ENCODE peak calls at places on chromosomes 13 and 19, in ten cellular contexts. One of them, this sample, is unnamed.

GRCh38 chr13:98542568-98543379 is 34.1 kb downstream of the STK24 start:
- DNase-seq in AG10803: no peak
- DNase-seq in brain microvascular endothelial cell: no peak
- DNase-seq in B cell: peak; percentile 35
- DNase-seq in epithelial cell of prostate: no peak
- DNase-seq in HS-5: no peak
- DNase-seq in mucosa of descending colon: no peak
- DNase-seq in HCT116: no peak
- DNase-seq in NCI-H345: no peak
- DNase-seq in pancreas: no peak
- DNase-seq in this sample: no peak

GRCh38 chr19:38394488-38394887 is 6.0 kb downstream of the SPRED3 start:
- DNase-seq in AG10803: no peak
- DNase-seq in HS-5: no peak
- DNase-seq in mucosa of descending colon: peak; percentile 68
- DNase-seq in brain microvascular endothelial cell: peak; percentile 25
- DNase-seq in pancreas: no peak
- DNase-seq in NCI-H345: no peak
- DNase-seq in B cell: peak; percentile 66
- DNase-seq in epithelial cell of prostate: no peak
- DNase-seq in HCT116: no peak
- DNase-seq in this sample: no peak

GRCh38 chr13:106566682-106567420 is 1.1 kb downstream of the ARGLU1 start:
- DNase-seq in HS-5: no peak
- DNase-seq in brain microvascular endothelial cell: peak; percentile 35
- DNase-seq in pancreas: peak; percentile 43
- DNase-seq in AG10803: peak; percentile 54
- DNase-seq in HCT116: no peak
- DNase-seq in B cell: peak; percentile 53
- DNase-seq in NCI-H345: peak; percentile 43
- DNase-seq in mucosa of descending colon: peak; percentile 78
- DNase-seq in epithelial cell of prostate: no peak
- DNase-seq in this sample: peak; percentile 54

GRCh38 chr13:92769064-92769463 is 457.5 kb upstream of the GPC6 start:
- DNase-seq in HS-5: no peak
- DNase-seq in pancreas: no peak
- DNase-seq in AG10803: peak; percentile 25
- DNase-seq in HCT116: no peak
- DNase-seq in B cell: no peak
- DNase-seq in epithelial cell of prostate: no peak
- DNase-seq in NCI-H345: no peak
- DNase-seq in mucosa of descending colon: no peak
- DNase-seq in brain microvascular endothelial cell: no peak
- DNase-seq in this sample: no peak

GRCh38 chr19:29662604-29663404 is 2.5 kb upstream of the PLEKHF1 start:
- DNase-seq in B cell: no peak
- DNase-seq in pancreas: peak; percentile 71
- DNase-seq in brain microvascular endothelial cell: peak; percentile 86
- DNase-seq in mucosa of descending colon: peak; percentile 65
- DNase-seq in NCI-H345: peak; percentile 34
- DNase-seq in AG10803: peak; percentile 94
- DNase-seq in epithelial cell of prostate: no peak
- DNase-seq in HCT116: no peak
- DNase-seq in HS-5: no peak
- DNase-seq in this sample: peak; percentile 80

GRCh38 chr13:20672772-20673171 is 30.7 kb upstream of the IL17D start:
- DNase-seq in pancreas: no peak
- DNase-seq in AG10803: peak; percentile 71
- DNase-seq in brain microvascular endothelial cell: no peak
- DNase-seq in mucosa of descending colon: no peak
- DNase-seq in HS-5: no peak
- DNase-seq in NCI-H345: no peak
- DNase-seq in HCT116: no peak
- DNase-seq in B cell: no peak
- DNase-seq in epithelial cell of prostate: no peak
- DNase-seq in this sample: no peak

GRCh38 chr13:30172593-30173300 is 134.6 kb downstream of the KATNAL1 start:
- DNase-seq in AG10803: peak; percentile 44
- DNase-seq in B cell: no peak
- DNase-seq in brain microvascular endothelial cell: no peak
- DNase-seq in pancreas: no peak
- DNase-seq in HS-5: no peak
- DNase-seq in HCT116: no peak
- DNase-seq in mucosa of descending colon: no peak
- DNase-seq in epithelial cell of prostate: no peak
- DNase-seq in NCI-H345: no peak
- DNase-seq in this sample: no peak

GRCh38 chr13:30818323-30818960 is 83.1 kb downstream of the ALOX5AP start:
- DNase-seq in AG10803: peak; percentile 97
- DNase-seq in epithelial cell of prostate: no peak
- DNase-seq in B cell: no peak
- DNase-seq in NCI-H345: no peak
- DNase-seq in HS-5: no peak
- DNase-seq in brain microvascular endothelial cell: peak; percentile 82
- DNase-seq in HCT116: no peak
- DNase-seq in pancreas: no peak
- DNase-seq in mucosa of descending colon: no peak
- DNase-seq in this sample: no peak

GRCh38 chr13:112686364-112686763 is 3.5 kb upstream of the ATP11A start:
- DNase-seq in epithelial cell of prostate: no peak
- DNase-seq in HCT116: no peak
- DNase-seq in mucosa of descending colon: no peak
- DNase-seq in NCI-H345: no peak
- DNase-seq in B cell: no peak
- DNase-seq in pancreas: no peak
- DNase-seq in brain microvascular endothelial cell: no peak
- DNase-seq in HS-5: no peak
- DNase-seq in AG10803: no peak
- DNase-seq in this sample: no peak

GRCh38 chr13:78606471-78607408 is 3.4 kb upstream of the POU4F1 start:
- DNase-seq in B cell: peak; percentile 17
- DNase-seq in pancreas: no peak
- DNase-seq in HS-5: no peak
- DNase-seq in HCT116: no peak
- DNase-seq in NCI-H345: no peak
- DNase-seq in AG10803: no peak
- DNase-seq in brain microvascular endothelial cell: no peak
- DNase-seq in mucosa of descending colon: no peak
- DNase-seq in epithelial cell of prostate: no peak
- DNase-seq in this sample: no peak

GRCh38 chr13:19674898-19675297 is 41.4 kb downstream of the MPHOSPH8 start:
- DNase-seq in HCT116: no peak
- DNase-seq in NCI-H345: no peak
- DNase-seq in pancreas: no peak
- DNase-seq in HS-5: no peak
- DNase-seq in epithelial cell of prostate: no peak
- DNase-seq in AG10803: no peak
- DNase-seq in brain microvascular endothelial cell: no peak
- DNase-seq in B cell: no peak
- DNase-seq in mucosa of descending colon: no peak
- DNase-seq in this sample: no peak

GRCh38 chr13:42225051-42225450 is 46.9 kb upstream of the AKAP11 start:
- DNase-seq in B cell: no peak
- DNase-seq in brain microvascular endothelial cell: no peak
- DNase-seq in mucosa of descending colon: no peak
- DNase-seq in HCT116: no peak
- DNase-seq in NCI-H345: no peak
- DNase-seq in pancreas: no peak
- DNase-seq in HS-5: no peak
- DNase-seq in AG10803: no peak
- DNase-seq in epithelial cell of prostate: no peak
- DNase-seq in this sample: no peak

GRCh38 chr19:18349524-18350128 is 9.2 kb downstream of the PGPEP1 start:
- DNase-seq in HS-5: no peak
- DNase-seq in AG10803: peak; percentile 53
- DNase-seq in pancreas: peak; percentile 51
- DNase-seq in mucosa of descending colon: no peak
- DNase-seq in brain microvascular endothelial cell: peak; percentile 46
- DNase-seq in epithelial cell of prostate: no peak
- DNase-seq in NCI-H345: peak; percentile 8
- DNase-seq in B cell: peak; percentile 43
- DNase-seq in HCT116: no peak
- DNase-seq in this sample: peak; percentile 42

GRCh38 chr13:44649118-44649455 is 73.0 kb upstream of the TSC22D1 start:
- DNase-seq in pancreas: no peak
- DNase-seq in HS-5: no peak
- DNase-seq in mucosa of descending colon: no peak
- DNase-seq in AG10803: no peak
- DNase-seq in brain microvascular endothelial cell: no peak
- DNase-seq in B cell: no peak
- DNase-seq in HCT116: no peak
- DNase-seq in NCI-H345: no peak
- DNase-seq in epithelial cell of prostate: no peak
- DNase-seq in this sample: no peak

GRCh38 chr19:20482721-20483120 is 82.9 kb downstream of the ZNF737 start:
- DNase-seq in AG10803: no peak
- DNase-seq in brain microvascular endothelial cell: no peak
- DNase-seq in pancreas: no peak
- DNase-seq in NCI-H345: no peak
- DNase-seq in epithelial cell of prostate: no peak
- DNase-seq in mucosa of descending colon: no peak
- DNase-seq in B cell: no peak
- DNase-seq in HS-5: no peak
- DNase-seq in HCT116: no peak
- DNase-seq in this sample: no peak

GRCh38 chr13:33536639-33537425 is 251.3 kb upstream of the STARD13 start:
- DNase-seq in pancreas: no peak
- DNase-seq in B cell: no peak
- DNase-seq in NCI-H345: no peak
- DNase-seq in brain microvascular endothelial cell: peak; percentile 68
- DNase-seq in AG10803: peak; percentile 25
- DNase-seq in HS-5: no peak
- DNase-seq in epithelial cell of prostate: no peak
- DNase-seq in HCT116: no peak
- DNase-seq in mucosa of descending colon: no peak
- DNase-seq in this sample: peak; percentile 27

GRCh38 chr13:53191091-53191490 is 162.5 kb downstream of the OLFM4 start:
- DNase-seq in mucosa of descending colon: no peak
- DNase-seq in HCT116: no peak
- DNase-seq in HS-5: peak; percentile 33
- DNase-seq in AG10803: peak; percentile 32
- DNase-seq in pancreas: no peak
- DNase-seq in epithelial cell of prostate: peak; percentile 48
- DNase-seq in brain microvascular endothelial cell: no peak
- DNase-seq in B cell: no peak
- DNase-seq in NCI-H345: no peak
- DNase-seq in this sample: no peak

GRCh38 chr13:26529441-26529840 is 28.0 kb upstream of the WASF3 start:
- DNase-seq in pancreas: no peak
- DNase-seq in B cell: no peak
- DNase-seq in HS-5: peak; percentile 2
- DNase-seq in NCI-H345: no peak
- DNase-seq in AG10803: peak; percentile 57
- DNase-seq in brain microvascular endothelial cell: peak; percentile 62
- DNase-seq in epithelial cell of prostate: no peak
- DNase-seq in HCT116: no peak
- DNase-seq in mucosa of descending colon: no peak
- DNase-seq in this sample: no peak

GRCh38 chr19:29712744-29713516 is 2.1 kb downstream of the C19orf12 start:
- DNase-seq in pancreas: no peak
- DNase-seq in HS-5: no peak
- DNase-seq in brain microvascular endothelial cell: no peak
- DNase-seq in HCT116: no peak
- DNase-seq in NCI-H345: no peak
- DNase-seq in AG10803: no peak
- DNase-seq in mucosa of descending colon: no peak
- DNase-seq in B cell: no peak
- DNase-seq in epithelial cell of prostate: no peak
- DNase-seq in this sample: no peak

GRCh38 chr19:7690779-7691258 is 10.2 kb downstream of the TRAPPC5 start:
- DNase-seq in pancreas: no peak
- DNase-seq in epithelial cell of prostate: no peak
- DNase-seq in mucosa of descending colon: no peak
- DNase-seq in HS-5: no peak
- DNase-seq in HCT116: no peak
- DNase-seq in brain microvascular endothelial cell: no peak
- DNase-seq in AG10803: no peak
- DNase-seq in NCI-H345: no peak
- DNase-seq in B cell: no peak
- DNase-seq in this sample: no peak

GRCh38 chr13:82136880-82137279 is 1745.4 kb downstream of the SLITRK1 start:
- DNase-seq in NCI-H345: no peak
- DNase-seq in HCT116: no peak
- DNase-seq in mucosa of descending colon: no peak
- DNase-seq in HS-5: peak; percentile 36
- DNase-seq in B cell: no peak
- DNase-seq in AG10803: no peak
- DNase-seq in brain microvascular endothelial cell: no peak
- DNase-seq in epithelial cell of prostate: no peak
- DNase-seq in pancreas: no peak
- DNase-seq in this sample: no peak

GRCh38 chr19:12884926-12885748 is 1.9 kb downstream of the KLF1 start:
- DNase-seq in AG10803: peak; percentile 36
- DNase-seq in mucosa of descending colon: peak; percentile 97
- DNase-seq in brain microvascular endothelial cell: peak; percentile 18
- DNase-seq in pancreas: peak; percentile 88
- DNase-seq in HS-5: no peak
- DNase-seq in epithelial cell of prostate: no peak
- DNase-seq in B cell: peak; percentile 87
- DNase-seq in HCT116: no peak
- DNase-seq in NCI-H345: peak; percentile 79
- DNase-seq in this sample: peak; percentile 84

GRCh38 chr19:43432866-43433673 is 18.4 kb downstream of the TEX101 start:
- DNase-seq in NCI-H345: no peak
- DNase-seq in epithelial cell of prostate: no peak
- DNase-seq in HS-5: no peak
- DNase-seq in HCT116: peak; percentile 51
- DNase-seq in brain microvascular endothelial cell: peak; percentile 32
- DNase-seq in B cell: peak; percentile 76
- DNase-seq in pancreas: peak; percentile 57
- DNase-seq in AG10803: peak; percentile 51
- DNase-seq in mucosa of descending colon: peak; percentile 61
- DNase-seq in this sample: peak; percentile 33

GRCh38 chr13:31951215-31951678 is 80.3 kb upstream of the FRY start:
- DNase-seq in HCT116: no peak
- DNase-seq in HS-5: no peak
- DNase-seq in brain microvascular endothelial cell: no peak
- DNase-seq in pancreas: peak; percentile 61
- DNase-seq in NCI-H345: no peak
- DNase-seq in B cell: peak; percentile 77
- DNase-seq in AG10803: peak; percentile 74
- DNase-seq in mucosa of descending colon: peak; percentile 79
- DNase-seq in epithelial cell of prostate: peak; percentile 72
- DNase-seq in this sample: no peak

GRCh38 chr19:44588753-44589112 is 24.6 kb upstream of the IGSF23 start:
- DNase-seq in B cell: no peak
- DNase-seq in pancreas: no peak
- DNase-seq in epithelial cell of prostate: no peak
- DNase-seq in mucosa of descending colon: no peak
- DNase-seq in HS-5: no peak
- DNase-seq in NCI-H345: no peak
- DNase-seq in brain microvascular endothelial cell: no peak
- DNase-seq in HCT116: peak; percentile 39
- DNase-seq in AG10803: no peak
- DNase-seq in this sample: no peak

GRCh38 chr13:97279079-97279411 is 56.9 kb downstream of the MBNL2 start:
- DNase-seq in pancreas: no peak
- DNase-seq in mucosa of descending colon: no peak
- DNase-seq in epithelial cell of prostate: no peak
- DNase-seq in HCT116: no peak
- DNase-seq in brain microvascular endothelial cell: no peak
- DNase-seq in AG10803: no peak
- DNase-seq in NCI-H345: no peak
- DNase-seq in HS-5: no peak
- DNase-seq in B cell: no peak
- DNase-seq in this sample: no peak

GRCh38 chr13:68048802-68049359 is 818.7 kb upstream of the PCDH9 start:
- DNase-seq in HCT116: no peak
- DNase-seq in B cell: no peak
- DNase-seq in epithelial cell of prostate: no peak
- DNase-seq in mucosa of descending colon: no peak
- DNase-seq in brain microvascular endothelial cell: no peak
- DNase-seq in AG10803: no peak
- DNase-seq in HS-5: no peak
- DNase-seq in pancreas: no peak
- DNase-seq in NCI-H345: no peak
- DNase-seq in this sample: no peak

GRCh38 chr19:41064974-41065569 is 23.2 kb upstream of the CYP2A13 start:
- DNase-seq in NCI-H345: no peak
- DNase-seq in mucosa of descending colon: no peak
- DNase-seq in HS-5: no peak
- DNase-seq in HCT116: peak; percentile 61
- DNase-seq in AG10803: peak; percentile 3
- DNase-seq in brain microvascular endothelial cell: peak; percentile 25
- DNase-seq in B cell: no peak
- DNase-seq in epithelial cell of prostate: no peak
- DNase-seq in pancreas: no peak
- DNase-seq in this sample: no peak